ENCODE peak calls at places on chromosomes 3 and 15, in five cellular contexts. F, I, D, X and C are unnamed samples.

GRCh38 chr3:141384157-141384556 is 15.9 kb downstream of the ZBTB38 start:
- DNase-seq in F (no peak), I (no peak), D (no peak), X (peak; percentile 71), C (no peak)

GRCh38 chr15:26178821-26179220 is 315.7 kb upstream of the ATP10A start:
- DNase-seq in F (no peak), I (no peak), D (no peak), X (no peak), C (no peak)

GRCh38 chr3:176959867-176960266 is 237.4 kb downstream of the TBL1XR1 start:
- DNase-seq in F (no peak), I (no peak), D (no peak), X (no peak), C (no peak)

GRCh38 chr3:187871204-187871591 is 125.9 kb upstream of the BCL6 start:
- DNase-seq in F (no peak), I (no peak), D (no peak), X (no peak), C (no peak)

GRCh38 chr3:15318661-15319060 is 13.7 kb downstream of the SH3BP5 start:
- DNase-seq in F (no peak), I (no peak), D (no peak), X (no peak), C (no peak)

GRCh38 chr3:70308760-70309159 is 3.7 kb downstream of the MDFIC2 start:
- DNase-seq in F (no peak), I (no peak), D (no peak), X (peak; percentile 17), C (no peak)

GRCh38 chr3:14885307-14885706 is 62.1 kb upstream of the NR2C2 start:
- DNase-seq in F (no peak), I (peak; percentile 75), D (peak; percentile 48), X (no peak), C (no peak)

GRCh38 chr3:39000008-39000450 is 51.7 kb downstream of the SCN11A start:
- DNase-seq in F (peak; percentile 54), I (no peak), D (no peak), X (peak; percentile 60), C (peak; percentile 21)

GRCh38 chr3:37806505-37807291 is 55.0 kb upstream of the CTDSPL start:
- DNase-seq in F (no peak), I (no peak), D (no peak), X (no peak), C (no peak)

GRCh38 chr15:91547356-91547755 is 306.2 kb upstream of the SLCO3A1 start:
- DNase-seq in F (no peak), I (no peak), D (no peak), X (no peak), C (no peak)

GRCh38 chr3:125433611-125434041 is 58.5 kb upstream of the ZNF148 start:
- DNase-seq in F (no peak), I (no peak), D (no peak), X (no peak), C (no peak)

GRCh38 chr15:66934315-66934930 is 131.0 kb upstream of the SMAD3 start:
- DNase-seq in F (no peak), I (no peak), D (no peak), X (no peak), C (no peak)

GRCh38 chr3:178421069-178421468 is 115.2 kb upstream of the KCNMB2 start:
- DNase-seq in F (no peak), I (no peak), D (no peak), X (no peak), C (no peak)

GRCh38 chr3:190205739-190206138 is 85.0 kb upstream of the P3H2 start:
- DNase-seq in F (no peak), I (no peak), D (no peak), X (peak; percentile 52), C (no peak)

GRCh38 chr15:76787273-76787672 is 117.9 kb downstream of the SCAPER start:
- DNase-seq in F (no peak), I (no peak), D (no peak), X (no peak), C (no peak)

GRCh38 chr3:146746190-146746589 is 141.0 kb upstream of the PLSCR5 start:
- DNase-seq in F (no peak), I (no peak), D (no peak), X (no peak), C (no peak)

GRCh38 chr3:9142346-9142745 is 107.1 kb downstream of the SRGAP3 start:
- DNase-seq in F (no peak), I (no peak), D (no peak), X (no peak), C (no peak)

GRCh38 chr3:157204431-157204830 is 44.5 kb upstream of the CCNL1 start:
- DNase-seq in F (peak; percentile 34), I (no peak), D (no peak), X (peak; percentile 82), C (no peak)

GRCh38 chr15:88288661-88289060 is 32.1 kb upstream of the NTRK3 start:
- DNase-seq in F (no peak), I (no peak), D (no peak), X (no peak), C (no peak)

GRCh38 chr3:188863999-188864406 is 307.8 kb upstream of the TPRG1 start:
- DNase-seq in F (peak; percentile 22), I (no peak), D (no peak), X (peak; percentile 83), C (no peak)

GRCh38 chr3:39196671-39197446 is 4.5 kb upstream of the XIRP1 start:
- DNase-seq in F (no peak), I (no peak), D (no peak), X (no peak), C (no peak)

GRCh38 chr3:120306519-120307455 is 21.8 kb upstream of the GPR156 start:
- DNase-seq in F (no peak), I (no peak), D (no peak), X (no peak), C (no peak)

GRCh38 chr3:143529018-143529478 is 319.2 kb downstream of the SLC9A9 start:
- DNase-seq in F (no peak), I (no peak), D (peak; percentile 86), X (peak; percentile 56), C (peak; percentile 27)
- H3K4me3 ChIP-seq in F (no peak overlapping the region), I (no peak overlapping the region), D (no peak overlapping the region), X (no peak overlapping the region), C (no peak overlapping the region)

GRCh38 chr15:99496302-99496629 is 69.5 kb upstream of the MEF2A start:
- DNase-seq in F (no peak), I (no peak), D (no peak), X (no peak), C (no peak)
- H3K4me3 ChIP-seq in F (no peak overlapping the region), I (no peak overlapping the region), D (no peak overlapping the region), X (no peak overlapping the region), C (no peak overlapping the region)

DNA sequence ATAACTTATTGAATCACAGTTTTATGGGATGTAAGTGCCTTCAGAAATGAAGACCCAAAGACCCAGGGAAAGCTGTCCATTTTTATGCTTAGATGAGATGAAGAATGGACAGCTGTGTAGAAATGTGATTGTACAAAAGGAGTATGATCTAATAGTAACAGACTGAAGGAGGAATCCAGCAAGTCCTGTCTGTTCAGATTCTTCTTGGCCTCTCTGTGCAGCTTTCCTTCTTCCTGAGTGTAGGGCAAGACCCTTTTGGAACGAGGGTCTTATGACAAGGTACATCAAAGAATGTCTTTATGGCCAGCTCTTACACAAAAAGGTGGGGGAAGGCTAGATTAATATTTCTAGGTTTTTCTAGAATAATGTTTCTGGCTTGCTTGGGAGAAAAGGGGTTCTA is 1.4 kb upstream of the KIF23 start:
- DNase-seq in F (no peak), I (no peak), D (no peak), X (no peak), C (no peak)
- H3K4me3 ChIP-seq in F (no peak overlapping the region), I (no peak overlapping the region), D (no peak overlapping the region), X (no peak overlapping the region), C (no peak overlapping the region)

DNA sequence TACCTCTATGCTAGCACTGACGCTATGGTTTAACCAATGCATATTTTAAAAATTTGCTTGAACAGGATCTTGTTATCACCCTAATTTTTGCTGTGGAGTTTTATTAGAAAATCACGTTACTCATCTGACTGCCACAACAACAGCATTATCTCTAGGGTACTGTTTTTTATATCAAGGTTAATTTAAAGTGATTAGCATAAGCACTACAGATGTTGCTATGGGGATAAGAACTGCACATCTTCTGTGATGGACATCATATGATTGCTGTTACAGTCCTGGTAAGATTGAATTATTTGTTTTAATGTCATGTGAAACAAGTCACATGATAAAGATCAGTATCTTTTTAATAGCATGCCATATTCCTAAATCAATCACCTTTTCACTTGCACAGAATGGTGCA is 492.2 kb upstream of the ROBO2 start:
- DNase-seq in F (no peak), I (no peak), D (no peak), X (no peak), C (no peak)
- H3K4me3 ChIP-seq in F (no peak overlapping the region), I (no peak overlapping the region), D (no peak overlapping the region), X (no peak overlapping the region), C (no peak overlapping the region)

GRCh38 chr15:69031013-69032001 is 16.8 kb downstream of the NOX5 start:
- DNase-seq in F (no peak), I (peak; percentile 41), D (peak; percentile 87), X (peak; percentile 39), C (no peak)

GRCh38 chr15:69032703-69033373 is 18.3 kb downstream of the NOX5 start:
- DNase-seq in F (no peak), I (no peak), D (no peak), X (no peak), C (no peak)

GRCh38 chr15:69034352-69034751 is 19.9 kb downstream of the NOX5 start:
- DNase-seq in F (peak; percentile 42), I (no peak), D (no peak), X (peak; percentile 52), C (no peak)

GRCh38 chr15:69035205-69035917 is 20.9 kb downstream of the NOX5 start:
- DNase-seq in F (no peak), I (peak; percentile 56), D (no peak), X (no peak), C (no peak)

DNA sequence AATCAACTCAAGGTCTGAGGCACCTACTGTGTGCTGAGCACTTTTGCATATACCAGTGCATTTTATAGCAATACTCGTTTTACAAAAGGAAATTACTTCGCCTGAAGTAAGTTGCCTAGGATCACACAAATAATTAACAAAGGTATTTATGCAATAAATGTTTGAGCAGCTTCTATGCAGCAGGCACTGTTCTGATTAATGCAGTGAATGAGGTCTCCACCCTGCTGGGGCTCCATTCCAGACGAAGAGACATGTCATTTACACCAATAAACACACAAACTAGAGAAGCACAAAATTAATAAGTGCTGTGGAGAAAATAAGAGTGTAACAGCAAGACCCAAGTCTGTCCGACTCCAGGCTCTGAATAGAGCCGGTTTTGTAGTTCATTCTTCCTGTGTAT is 17.5 kb downstream of the NOX5 start:
- DNase-seq in F (no peak), I (no peak), D (no peak), X (no peak), C (no peak)
- H3K4me3 ChIP-seq in F (no peak overlapping the region), I (peak overlapping the region; percentile 45), D (peak overlapping the region; percentile 14), X (no peak overlapping the region), C (no peak overlapping the region)